ENCODE peak calls at places on chromosomes 6 and 20, in four cellular contexts. H is HepG2, T is K562, V is GM12878. S is an unnamed sample.
A peak's percentile ranks its signal among the peaks of the same experiment; 100 is the strongest.

GRCh38 chr6:149510793-149511512 is 26.1 kb upstream of the ZC3H12D start:
- DNase-seq in V (no peak), T (no peak), H (peak; percentile 40), S (no peak)

GRCh38 chr6:41576667-41577066 is 30.5 kb downstream of the FOXP4 start:
- DNase-seq in H (no peak), T (no peak), V (no peak), S (no peak)

GRCh38 chr6:3138341-3138740 is 19.0 kb downstream of the TUBB2A start:
- DNase-seq in H (no peak), T (no peak), V (no peak), S (no peak)

GRCh38 chr20:46635514-46636091 is 15.7 kb downstream of the SLC13A3 start:
- DNase-seq in V (no peak), H (no peak), T (peak; percentile 83), S (no peak)

GRCh38 chr6:10947966-10948365 is 61.1 kb downstream of the SYCP2L start:
- DNase-seq in T (no peak), H (no peak), V (no peak), S (no peak)

GRCh38 chr6:39646751-39647420 is 78.3 kb downstream of the KIF6 start:
- DNase-seq in T (no peak), V (peak; percentile 12), H (no peak), S (no peak)

GRCh38 chr20:53547664-53548239 is 45.9 kb downstream of the ZNF217 start:
- DNase-seq in H (peak; percentile 84), V (peak; percentile 21), T (peak; percentile 63), S (peak; percentile 76)

GRCh38 chr20:916125-916799 is at the start of gene ANGPT4:
- DNase-seq in T (no peak), V (no peak), H (no peak), S (no peak)

GRCh38 chr6:56024931-56025330 is 149.5 kb upstream of the BMP5 start:
- DNase-seq in H (no peak), T (no peak), V (no peak), S (no peak)

GRCh38 chr20:50111120-50111828 is 1.7 kb downstream of the UBE2V1 start:
- DNase-seq in V (no peak), T (peak; percentile 71), H (no peak), S (peak; percentile 73)

GRCh38 chr6:109124219-109124618 is 28.9 kb downstream of the CEP57L1 start:
- DNase-seq in H (no peak), V (no peak), T (no peak), S (no peak)

GRCh38 chr6:118781897-118782296 is 112.1 kb upstream of the ASF1A start:
- DNase-seq in H (no peak), T (no peak), V (no peak), S (no peak)

GRCh38 chr6:166610104-166610503 is 16.9 kb downstream of the RPS6KA2 start:
- DNase-seq in T (no peak), H (no peak), V (no peak), S (no peak)

GRCh38 chr20:38337561-38338140 is 8.6 kb upstream of the LBP start:
- DNase-seq in H (peak; percentile 72), V (no peak), T (peak; percentile 89), S (no peak)

GRCh38 chr6:170178561-170179477 is 112.1 kb downstream of the DLL1 start:
- DNase-seq in V (no peak), H (no peak), T (no peak), S (peak; percentile 21)

GRCh38 chr6:12602951-12603710 is 113.4 kb upstream of the PHACTR1 start:
- DNase-seq in T (peak; percentile 22), H (peak; percentile 43), V (no peak), S (peak; percentile 77)

GRCh38 chr6:156398371-156398770 is 378.8 kb upstream of the ARID1B start:
- DNase-seq in V (no peak), T (no peak), H (no peak), S (no peak)

GRCh38 chr6:158131926-158132325 is 36.1 kb downstream of the SERAC1 start:
- DNase-seq in T (peak; percentile 66), V (no peak), H (peak; percentile 58), S (peak; percentile 34)

GRCh38 chr20:4190792-4191519 is 175.6 kb upstream of the RNF24 start:
- DNase-seq in H (no peak), T (no peak), V (no peak), S (no peak)

GRCh38 chr20:8291200-8291599 is 159.1 kb downstream of the PLCB1 start:
- DNase-seq in H (no peak), V (no peak), T (no peak), S (no peak)

GRCh38 chr6:130111031-130111430 is 92.7 kb downstream of the L3MBTL3 start:
- DNase-seq in T (no peak), H (no peak), V (no peak), S (peak; percentile 4)

GRCh38 chr20:23231561-23232218 is 118.9 kb upstream of the NXT1 start:
- DNase-seq in H (peak; percentile 45), V (no peak), T (no peak), S (peak; percentile 29)

GRCh38 chr6:69290116-69290515 is 506.7 kb downstream of the LMBRD1 start:
- DNase-seq in T (no peak), H (no peak), V (no peak), S (no peak)

GRCh38 chr6:69294407-69294806 is 502.4 kb downstream of the LMBRD1 start:
- DNase-seq in T (no peak), V (no peak), H (no peak), S (no peak)

GRCh38 chr6:69293471-69293870 is 503.3 kb downstream of the LMBRD1 start:
- DNase-seq in T (no peak), V (no peak), H (no peak), S (no peak)

GRCh38 chr6:69289689-69290088 is 507.1 kb downstream of the LMBRD1 start:
- DNase-seq in H (no peak), T (no peak), V (no peak), S (no peak)

DNA sequence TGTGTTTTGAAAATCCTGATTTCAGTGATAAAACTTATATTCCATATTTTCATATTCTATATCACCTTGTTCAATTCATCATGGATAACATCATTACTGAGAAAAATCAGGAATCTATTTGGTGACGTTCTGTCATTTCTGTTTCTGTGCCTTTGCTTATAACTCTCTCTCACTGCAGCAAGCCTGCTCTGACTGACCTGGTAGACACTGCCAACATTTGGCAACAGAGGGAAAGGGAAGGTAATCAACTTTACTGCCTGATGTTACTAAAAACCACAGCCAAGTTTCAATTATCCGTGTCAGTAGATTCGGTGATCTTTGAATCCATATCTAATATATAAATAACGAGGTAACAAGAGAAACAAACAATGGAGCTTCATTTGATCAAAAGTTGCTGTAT is 501.9 kb downstream of the LMBRD1 start:
- DNase-seq in V (no peak), T (no peak), H (no peak), S (no peak)
- TF ChIP-seq MXI1 in V (no peak), T (no peak), H (no peak), S (no peak)

DNA sequence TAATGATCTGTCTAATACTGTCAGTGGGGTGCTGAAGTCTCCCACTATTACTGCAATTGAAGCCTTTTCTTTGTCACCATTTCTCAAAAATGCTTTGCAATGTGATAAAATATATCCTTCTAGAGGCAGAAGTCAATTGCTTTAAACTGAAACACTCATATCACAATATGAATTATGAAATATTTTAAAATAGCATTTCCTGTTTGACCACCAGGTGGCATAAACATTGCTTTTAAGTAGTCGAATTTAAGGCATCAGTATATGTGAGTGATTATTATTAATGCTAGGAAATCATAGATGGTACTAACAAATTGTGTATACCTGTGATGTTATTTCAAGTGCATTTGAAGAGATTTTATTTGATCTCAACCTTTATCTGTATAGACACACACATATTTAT is 87.5 kb downstream of the MEI4 start:
- DNase-seq in T (peak; percentile 9), V (no peak), H (peak; percentile 18), S (peak; percentile 8)
- TF ChIP-seq CEBPB in T (no peak), V (no peak), H (no peak), S (no peak)

DNA sequence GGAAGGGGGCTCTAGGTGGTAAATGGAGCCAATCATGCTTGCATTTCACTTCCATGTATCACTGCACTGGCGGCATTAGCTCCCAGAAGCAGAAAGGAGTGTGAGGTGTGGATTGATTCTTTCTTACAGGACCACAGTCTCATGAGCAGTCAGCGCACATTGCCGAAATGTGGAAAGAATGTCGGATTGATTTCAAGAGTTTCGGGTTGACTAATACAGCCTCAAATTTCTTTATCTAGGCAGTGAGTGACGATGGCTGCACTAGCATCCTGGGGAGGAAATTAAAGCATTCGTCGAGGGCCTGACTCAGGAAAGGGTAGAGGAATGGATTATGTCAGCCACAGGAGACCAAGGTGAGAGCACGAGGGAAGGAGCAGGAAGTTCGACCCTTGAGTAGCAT is 222.8 kb upstream of the CDYL start:
- DNase-seq in T (no peak), H (no peak), V (no peak), S (no peak)
- TF ChIP-seq MXI1 in T (no peak), H (no peak), V (no peak), S (no peak)

GRCh38 chr6:142429195-142429594 is 127.4 kb downstream of the ADGRG6 start:
- DNase-seq in V (no peak), H (no peak), T (no peak), S (no peak)
- TF ChIP-seq CEBPB in V (no peak), H (no peak), T (no peak), S (no peak)

GRCh38 chr6:125585470-125585869 is 164.0 kb upstream of the HEY2 start:
- DNase-seq in V (no peak), H (no peak), T (no peak), S (no peak)

GRCh38 chr6:125586605-125587004 is 162.8 kb upstream of the HEY2 start:
- DNase-seq in V (no peak), H (no peak), T (no peak), S (no peak)

GRCh38 chr6:125587624-125588023 is 161.8 kb upstream of the HEY2 start:
- DNase-seq in H (no peak), V (no peak), T (peak; percentile 61), S (no peak)

GRCh38 chr6:125584468-125584939 is 164.9 kb upstream of the HEY2 start:
- DNase-seq in T (no peak), V (no peak), H (no peak), S (peak; percentile 1)

DNA sequence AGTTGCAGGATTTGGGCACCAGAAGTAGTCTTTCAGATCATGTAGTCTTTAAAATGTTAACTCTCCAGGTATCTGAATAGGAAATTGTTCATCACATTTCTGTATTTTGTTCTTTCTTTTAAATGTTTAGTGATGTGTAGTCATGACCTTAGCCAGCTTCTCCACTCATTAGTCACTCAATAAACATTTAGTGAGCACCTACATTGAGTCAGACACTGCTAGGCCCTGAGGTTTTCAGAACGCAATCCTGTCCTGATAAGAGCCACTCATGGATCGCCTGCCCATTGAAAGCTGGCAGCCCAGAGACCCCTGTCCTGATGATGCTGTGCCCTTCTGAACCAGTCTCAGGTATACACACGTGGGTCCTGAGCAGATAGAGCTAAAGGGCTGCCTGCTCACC is 163.4 kb upstream of the HEY2 start:
- DNase-seq in V (no peak), H (no peak), T (no peak), S (peak; percentile 9)
- TF ChIP-seq MXI1 in V (no peak), H (no peak), T (no peak), S (no peak)

GRCh38 chr6:148509789-148510581 is 167.3 kb downstream of the SASH1 start:
- DNase-seq in H (no peak), T (no peak), V (no peak), S (peak; percentile 99)

GRCh38 chr6:148508401-148509151 is 165.9 kb downstream of the SASH1 start:
- DNase-seq in H (no peak), V (no peak), T (no peak), S (peak; percentile 83)

GRCh38 chr6:148509152-148509571 is 166.5 kb downstream of the SASH1 start:
- DNase-seq in T (no peak), V (no peak), H (no peak), S (peak; percentile 74)

GRCh38 chr6:148502773-148503135 is 160.1 kb downstream of the SASH1 start:
- DNase-seq in V (no peak), T (no peak), H (no peak), S (no peak)

GRCh38 chr6:148507774-148508173 is 165.1 kb downstream of the SASH1 start:
- DNase-seq in H (no peak), T (no peak), V (no peak), S (peak; percentile 71)
- TF ChIP-seq CEBPB in H (no peak), T (no peak), V (no peak), S (no peak)

GRCh38 chr6:140192018-140192417 is 817.6 kb upstream of the CITED2 start:
- DNase-seq in V (no peak), T (no peak), H (no peak), S (no peak)
- TF ChIP-seq MXI1 in V (no peak), T (no peak), H (no peak), S (no peak)

S was measured in IMR-90.